ENCODE peak calls at places on chromosomes 2 and 18, in four cellular contexts. U is HepG2, E is K562, Q is GM12878. T is an unnamed sample.

GRCh38 chr2:26396734-26397298 is 4.9 kb upstream of the DRC1 start:
- DNase-seq in Q (no peak), U (no peak), E (peak), T (no peak)

GRCh38 chr2:120231974-120232635 is 8.9 kb upstream of the TMEM185B start:
- DNase-seq in U (no peak), Q (peak), E (no peak), T (no peak)

GRCh38 chr18:41457730-41458129 is 497.3 kb upstream of the PIK3C3 start:
- DNase-seq in E (no peak), U (no peak), Q (no peak), T (peak)

GRCh38 chr18:8162797-8163196 is 446.4 kb upstream of the RAB12 start:
- DNase-seq in U (no peak), Q (no peak), E (no peak), T (no peak)

GRCh38 chr2:32711219-32711618 is 83.4 kb downstream of the TTC27 start:
- DNase-seq in U (no peak), E (no peak), Q (no peak), T (no peak)

GRCh38 chr2:197938555-197938954 is 134.2 kb downstream of the PLCL1 start:
- DNase-seq in Q (no peak), E (no peak), U (no peak), T (no peak)

GRCh38 chr2:46872876-46873631 is 42.6 kb downstream of the MCFD2 start:
- DNase-seq in U (no peak), Q (no peak), E (no peak), T (no peak)

GRCh38 chr18:41873730-41874129 is 81.3 kb upstream of the PIK3C3 start:
- DNase-seq in E (no peak), U (no peak), Q (no peak), T (no peak)

GRCh38 chr2:130156624-130157004 is 11.7 kb upstream of the CCDC74B start:
- DNase-seq in U (no peak), E (no peak), Q (no peak), T (no peak)

GRCh38 chr18:23317975-23318675 is 135.0 kb upstream of the RIOK3 start:
- DNase-seq in U (no peak), Q (no peak), E (no peak), T (no peak)

GRCh38 chr18:8051388-8051787 is 484.3 kb downstream of the PTPRM start:
- DNase-seq in Q (no peak), U (no peak), E (no peak), T (no peak)

GRCh38 chr18:62938006-62938405 is 222.7 kb downstream of the PHLPP1 start:
- DNase-seq in Q (no peak), U (no peak), E (no peak), T (no peak)

GRCh38 chr2:80053522-80054338 is 250.8 kb downstream of the LRRTM1 start:
- DNase-seq in Q (no peak), E (no peak), U (no peak), T (no peak)

GRCh38 chr2:180261976-180262375 is 254.9 kb upstream of the CWC22 start:
- DNase-seq in U (no peak), E (no peak), Q (no peak), T (no peak)

GRCh38 chr18:8084160-8084559 is 517.0 kb downstream of the PTPRM start:
- DNase-seq in E (peak), U (peak), Q (no peak), T (peak)

GRCh38 chr2:231563378-231563961 is 29.2 kb upstream of the TEX44 start:
- DNase-seq in E (peak), Q (no peak), U (peak), T (peak)

GRCh38 chr18:34322365-34323289 is 97.9 kb upstream of the NOL4 start:
- DNase-seq in Q (peak), U (peak), E (no peak), T (peak)

GRCh38 chr2:152413228-152414030 is 78.5 kb downstream of the FMNL2 start:
- DNase-seq in U (peak), Q (no peak), E (no peak), T (no peak)

GRCh38 chr2:69154031-69154430 is 141.1 kb downstream of the ANTXR1 start:
- DNase-seq in Q (no peak), U (no peak), E (no peak), T (no peak)

GRCh38 chr18:56235061-56235772 is 403.2 kb downstream of the TXNL1 start:
- DNase-seq in E (no peak), Q (no peak), U (no peak), T (no peak)

GRCh38 chr2:38170098-38170497 is 94.1 kb upstream of the CYP1B1 start:
- DNase-seq in E (no peak), U (no peak), Q (no peak), T (no peak)

GRCh38 chr2:72980535-72981217 is 63.4 kb downstream of the EMX1 start:
- DNase-seq in Q (no peak), E (no peak), U (no peak), T (no peak)

GRCh38 chr2:197306691-197307030 is 3.9 kb downstream of the ANKRD44 start:
- DNase-seq in Q (no peak), E (no peak), U (no peak), T (no peak)

GRCh38 chr2:241148239-241148638 is 1.0 kb downstream of the PASK start:
- DNase-seq in E (no peak), Q (no peak), U (no peak), T (no peak)

GRCh38 chr2:128560718-128561117 is 242.1 kb upstream of the HS6ST1 start:
- DNase-seq in E (no peak), U (no peak), Q (no peak), T (no peak)

GRCh38 chr18:8991131-8991530 is 111.4 kb upstream of the NDUFV2 start:
- DNase-seq in Q (no peak), U (no peak), E (no peak), T (no peak)

GRCh38 chr2:231530099-231531085 is at the start of gene NMUR1:
- DNase-seq in U (no peak), E (peak), Q (no peak), T (peak)

GRCh38 chr18:35463837-35464236 is 33.9 kb downstream of the INO80C start:
- DNase-seq in Q (no peak), E (no peak), U (no peak), T (no peak)

GRCh38 chr18:35671952-35672603 is 90.5 kb downstream of the GALNT1 start:
- DNase-seq in Q (no peak), E (no peak), U (no peak), T (no peak)

GRCh38 chr2:149814049-149814448 is 226.5 kb upstream of the MMADHC start:
- DNase-seq in E (no peak), Q (no peak), U (no peak), T (no peak)
- TF ChIP-seq CTCF in E (no peak), Q (no peak), U (no peak), T (no peak)

DNA sequence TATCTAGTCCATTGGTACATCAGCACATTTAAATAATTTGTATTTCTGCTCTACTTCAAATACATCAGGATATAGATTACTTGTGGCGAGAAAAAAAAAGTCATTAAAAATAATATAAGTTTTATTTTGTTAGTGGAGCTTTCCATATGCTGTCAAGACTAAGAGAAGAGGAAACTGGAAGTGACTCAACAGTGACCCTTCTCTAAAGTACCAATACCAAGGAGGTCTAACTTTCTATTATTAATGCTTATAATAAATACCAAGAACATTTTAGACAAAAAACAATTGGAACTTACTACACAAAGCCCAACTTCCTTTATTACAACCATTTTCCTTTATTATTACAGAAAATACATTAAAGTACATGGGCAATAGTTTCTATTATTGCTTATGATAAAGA is 39.8 kb downstream of the TTR start:
- DNase-seq in E (no peak), Q (no peak), U (no peak), T (no peak)
- TF ChIP-seq MAX in E (no peak), Q (no peak), U (no peak), T (no peak)

DNA sequence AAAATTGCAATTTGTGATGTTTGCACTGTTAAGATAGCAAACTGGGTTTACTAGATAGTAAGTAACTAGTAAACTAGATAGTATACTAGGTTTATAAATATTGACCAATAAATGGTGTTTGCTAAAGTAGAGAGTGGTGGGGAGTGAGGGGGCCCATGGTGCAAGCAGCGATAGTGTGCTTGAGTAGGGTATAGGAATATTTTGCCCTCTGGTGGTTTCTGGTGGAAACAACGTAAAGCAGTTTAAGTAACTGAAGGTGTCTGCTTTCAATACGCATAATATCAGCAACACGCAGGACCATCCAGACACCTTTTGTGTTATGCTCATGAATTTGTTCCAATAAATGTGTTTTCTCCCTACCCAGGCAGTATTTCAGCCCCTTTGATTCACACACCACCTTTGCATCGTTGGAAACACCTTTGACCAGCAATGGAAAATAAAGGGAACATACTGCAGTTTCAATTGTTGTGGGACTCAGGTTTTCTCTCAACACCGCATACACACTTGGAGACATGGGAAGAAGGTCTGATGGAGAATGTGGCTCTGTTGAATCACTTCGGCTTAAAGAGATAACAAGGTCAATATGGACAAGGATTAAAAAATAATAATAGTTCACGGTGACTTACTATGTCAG is 16.7 kb upstream of the STAT1 start:
- DNase-seq in U (peak), E (peak), Q (no peak), T (peak)
- TF ChIP-seq CREM in U (no peak), E (no peak), Q (no peak), T (no peak)

DNA sequence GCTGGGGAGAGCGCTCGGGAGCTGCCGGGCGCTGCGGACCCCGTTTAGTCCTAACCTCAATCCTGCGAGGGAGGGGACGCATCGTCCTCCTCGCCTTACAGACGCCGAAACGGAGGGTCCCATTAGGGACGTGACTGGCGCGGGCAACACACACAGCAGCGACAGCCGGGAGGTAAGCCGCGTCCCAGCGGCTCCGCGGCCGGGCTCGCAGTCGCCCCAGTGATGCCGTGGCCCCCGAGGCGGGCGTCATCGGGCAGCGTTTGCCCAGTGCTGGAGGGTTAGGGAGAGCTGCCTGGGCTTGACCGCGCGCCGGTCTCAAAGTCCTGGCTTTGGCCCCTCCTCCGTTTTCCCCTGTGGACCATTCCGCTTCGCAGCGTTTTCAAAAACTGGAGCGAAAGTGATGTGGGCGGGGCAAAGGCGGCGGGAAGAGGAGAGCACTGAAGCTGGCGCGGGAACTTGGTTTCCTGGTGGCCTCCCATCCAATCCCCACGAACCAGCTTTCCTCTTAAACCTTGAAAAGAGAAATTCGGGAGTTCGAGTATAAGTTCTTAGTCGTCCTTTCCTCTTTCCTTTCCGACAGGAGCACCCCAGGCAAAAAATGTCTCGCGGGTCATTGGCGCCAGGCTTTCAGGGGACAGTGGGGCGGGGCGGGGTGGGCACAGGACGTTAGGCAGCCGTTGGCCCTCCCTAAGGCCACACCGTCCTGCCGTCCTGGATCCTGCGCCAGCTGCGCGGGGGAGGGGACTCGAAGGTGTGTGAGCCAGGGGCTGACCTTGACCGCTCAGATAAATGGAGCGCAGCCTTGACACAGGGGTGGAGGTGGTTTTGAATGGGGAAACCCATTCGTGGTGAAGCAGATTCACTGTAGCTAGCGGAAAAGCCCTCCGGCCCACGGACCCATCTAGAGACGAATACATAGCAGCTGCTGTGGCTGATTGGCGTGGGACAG is 819 bp downstream of the TYMS start:
- DNase-seq in U (peak), E (peak), Q (peak), T (peak)
- TF ChIP-seq CTCF in U (peak), E (no peak), Q (no peak), T (no peak)

GRCh38 chr2:233476083-233476410 is 90.5 kb downstream of the USP40 start:
- DNase-seq in U (no peak), E (no peak), Q (no peak), T (no peak)

GRCh38 chr2:233479616-233480489 is 86.7 kb downstream of the USP40 start:
- DNase-seq in Q (no peak), U (no peak), E (no peak), T (no peak)

GRCh38 chr2:233477548-233478433 is 88.8 kb downstream of the USP40 start:
- DNase-seq in U (no peak), E (no peak), Q (no peak), T (no peak)

GRCh38 chr2:233473878-233474277 is 92.7 kb downstream of the USP40 start:
- DNase-seq in E (no peak), Q (no peak), U (no peak), T (no peak)

GRCh38 chr2:233476651-233477547 is 89.7 kb downstream of the USP40 start:
- DNase-seq in Q (no peak), E (no peak), U (no peak), T (no peak)
- TF ChIP-seq MAX in Q (no peak), E (no peak), U (no peak), T (no peak)

GRCh38 chr2:168749264-168749663 is 53.2 kb upstream of the NOSTRIN start:
- DNase-seq in U (no peak), E (no peak), Q (no peak), T (no peak)

GRCh38 chr2:168740788-168741187 is 61.6 kb upstream of the NOSTRIN start:
- DNase-seq in U (no peak), E (no peak), Q (no peak), T (no peak)

GRCh38 chr2:168742258-168742932 is 60.0 kb upstream of the NOSTRIN start:
- DNase-seq in U (no peak), Q (no peak), E (no peak), T (no peak)

GRCh38 chr2:168748461-168748860 is 54.0 kb upstream of the NOSTRIN start:
- DNase-seq in Q (no peak), E (no peak), U (no peak), T (no peak)

GRCh38 chr2:168744844-168745243 is 57.6 kb upstream of the NOSTRIN start:
- DNase-seq in Q (no peak), E (no peak), U (no peak), T (no peak)
- TF ChIP-seq CREM in Q (no peak), E (no peak), U (no peak), T (no peak)